ENCODE peak calls at places on chromosomes 3 and 15, in six cellular contexts. H is fibroblast of lung, C is AG09319, Q is astrocyte of the spinal cord, I is A549, D is AG10803. T is an unnamed sample.

GRCh38 chr15:69531302-69532027 is 78.8 kb downstream of the RPLP1 start:
- DNase-seq in D (no peak), H (peak; percentile 17), I (no peak), Q (no peak), C (no peak), T (no peak)

GRCh38 chr15:45332694-45333093 is 45.6 kb downstream of the GATM start:
- DNase-seq in D (no peak), H (no peak), I (no peak), Q (no peak), C (no peak), T (no peak)

GRCh38 chr15:55197719-55198118 is 978 bp upstream of the RSL24D1 start:
- DNase-seq in H (no peak), D (no peak), C (no peak), Q (no peak), I (no peak), T (no peak)

GRCh38 chr15:29765234-29765841 is 56.9 kb downstream of the TJP1 start:
- DNase-seq in C (no peak), Q (no peak), H (peak; percentile 60), I (no peak), D (no peak), T (no peak)

GRCh38 chr3:129829640-129830039 is 63.9 kb downstream of the TMCC1 start:
- DNase-seq in C (peak; percentile 77), Q (peak; percentile 90), I (peak; percentile 87), H (peak; percentile 93), D (peak; percentile 97), T (peak; percentile 90)

GRCh38 chr3:110684436-110684835 is 387.2 kb upstream of the NECTIN3 start:
- DNase-seq in H (no peak), D (no peak), Q (no peak), C (no peak), I (no peak), T (no peak)

GRCh38 chr15:26126819-26127387 is 263.8 kb upstream of the ATP10A start:
- DNase-seq in I (no peak), D (no peak), H (no peak), C (no peak), Q (no peak), T (no peak)

GRCh38 chr3:123271466-123272159 is 69.9 kb downstream of the SEC22A start:
- DNase-seq in I (no peak), H (no peak), C (no peak), Q (no peak), D (no peak), T (peak; percentile 14)

GRCh38 chr3:33440328-33440577 is at the start of gene UBP1:
- DNase-seq in C (no peak), H (no peak), I (no peak), Q (peak; percentile 100), D (no peak), T (no peak)

GRCh38 chr15:94864600-94864999 is 633.2 kb downstream of the MCTP2 start:
- DNase-seq in Q (no peak), D (no peak), C (no peak), I (no peak), H (no peak), T (no peak)

GRCh38 chr3:185195652-185196051 is 42.8 kb upstream of the C3orf70 start:
- DNase-seq in Q (no peak), H (no peak), D (no peak), I (no peak), C (no peak), T (no peak)

GRCh38 chr15:40877691-40878090 is 3.7 kb upstream of the RHOV start:
- DNase-seq in D (peak; percentile 32), Q (no peak), H (no peak), I (no peak), C (no peak), T (no peak)

GRCh38 chr15:40146037-40146436 is 14.8 kb upstream of the BUB1B start:
- DNase-seq in Q (peak; percentile 35), I (peak; percentile 23), C (no peak), D (peak; percentile 27), H (peak; percentile 61), T (peak; percentile 38)

GRCh38 chr15:73951591-73951990 is 25.3 kb downstream of the LOXL1 start:
- DNase-seq in D (no peak), Q (no peak), I (no peak), C (no peak), H (no peak), T (no peak)

GRCh38 chr3:156787015-156787414 is 39.1 kb upstream of the LEKR1 start:
- DNase-seq in H (no peak), I (no peak), C (no peak), Q (no peak), D (no peak), T (no peak)

GRCh38 chr3:72306800-72307341 is 521.9 kb upstream of the PROK2 start:
- DNase-seq in Q (peak; percentile 81), D (peak; percentile 49), I (no peak), H (peak; percentile 27), C (peak; percentile 12), T (peak; percentile 69)

GRCh38 chr3:9727041-9727595 is 4.4 kb upstream of the BRPF1 start:
- DNase-seq in I (peak; percentile 75), H (no peak), D (no peak), C (no peak), Q (no peak), T (no peak)
- TF ChIP-seq CTCF in I (peak; percentile 59), H (peak; percentile 23), D (peak; percentile 13), C (peak; percentile 2), Q (peak; percentile 18), T (peak; percentile 28)

GRCh38 chr3:164397462-164397861 is 680.8 kb downstream of the SI start:
- DNase-seq in I (no peak), H (no peak), Q (no peak), C (no peak), D (no peak), T (no peak)

GRCh38 chr3:164390046-164390445 is 688.2 kb downstream of the SI start:
- DNase-seq in C (no peak), H (no peak), D (no peak), I (no peak), Q (no peak), T (no peak)

GRCh38 chr3:164387236-164387635 is 691.1 kb downstream of the SI start:
- DNase-seq in I (no peak), D (no peak), H (no peak), Q (no peak), C (no peak), T (no peak)

DNA sequence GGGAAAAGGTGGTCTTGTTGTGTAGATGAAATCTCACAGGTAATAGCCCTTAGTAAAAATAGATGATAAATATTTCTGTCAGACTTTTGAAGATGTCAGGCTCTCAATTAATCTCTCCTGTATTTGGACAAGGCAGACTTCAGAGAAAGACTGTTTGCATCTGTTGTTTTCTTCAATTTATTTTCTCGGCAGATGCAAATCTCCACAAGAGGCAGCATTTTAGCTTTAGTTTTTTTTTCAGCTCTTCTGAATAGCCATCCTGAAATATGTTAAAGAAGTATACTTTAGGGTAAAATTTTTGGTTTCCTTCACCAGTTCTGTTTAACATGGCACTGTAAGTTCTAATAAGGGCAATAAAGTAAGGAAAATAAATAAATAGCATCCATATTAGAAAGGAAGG is 685.1 kb downstream of the SI start:
- DNase-seq in I (no peak), H (no peak), C (no peak), D (no peak), Q (no peak), T (no peak)
- TF ChIP-seq CTCF in I (no peak), H (no peak), C (no peak), D (no peak), Q (peak; percentile 3), T (no peak)

GRCh38 chr15:60590935-60591490 is 112.1 kb upstream of the ICE2 start:
- DNase-seq in Q (peak; percentile 26), D (peak; percentile 52), I (peak; percentile 47), C (no peak), H (peak; percentile 25), T (peak; percentile 29)
- TF ChIP-seq CTCF in Q (no peak), D (no peak), I (no peak), C (no peak), H (no peak), T (no peak)

DNA sequence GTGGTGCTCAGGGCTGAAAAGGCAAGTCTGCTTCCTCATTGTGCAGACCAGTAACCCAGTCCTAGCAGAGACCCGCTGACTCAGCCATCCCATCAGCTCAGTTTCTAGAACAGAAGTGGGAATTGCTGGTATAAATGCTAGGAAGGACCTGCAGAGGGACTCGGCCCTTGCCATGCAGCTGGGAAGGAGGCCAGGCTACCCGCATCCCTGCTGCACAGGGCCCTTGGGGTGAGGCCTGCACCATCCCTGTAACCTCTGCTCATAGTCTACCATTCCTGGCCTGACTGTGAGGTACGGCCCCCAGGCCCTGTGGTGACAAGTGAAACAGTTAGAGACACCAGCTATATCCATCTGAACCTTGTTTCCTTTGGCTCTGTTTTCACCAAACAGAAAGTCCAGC is 23.5 kb downstream of the RAB6B start:
- DNase-seq in H (no peak), Q (no peak), D (no peak), C (no peak), I (no peak), T (no peak)
- TF ChIP-seq CTCF in H (no peak), Q (no peak), D (no peak), C (no peak), I (no peak), T (no peak)

GRCh38 chr15:57306305-57306943 is 69.9 kb upstream of the CGNL1 start:
- DNase-seq in I (peak; percentile 77), C (no peak), H (peak; percentile 38), Q (peak; percentile 61), D (peak; percentile 64), T (peak; percentile 63)
- TF ChIP-seq CTCF in I (peak; percentile 96), C (peak; percentile 92), H (peak; percentile 62), Q (peak; percentile 91), D (peak; percentile 65), T (peak; percentile 67)

DNA sequence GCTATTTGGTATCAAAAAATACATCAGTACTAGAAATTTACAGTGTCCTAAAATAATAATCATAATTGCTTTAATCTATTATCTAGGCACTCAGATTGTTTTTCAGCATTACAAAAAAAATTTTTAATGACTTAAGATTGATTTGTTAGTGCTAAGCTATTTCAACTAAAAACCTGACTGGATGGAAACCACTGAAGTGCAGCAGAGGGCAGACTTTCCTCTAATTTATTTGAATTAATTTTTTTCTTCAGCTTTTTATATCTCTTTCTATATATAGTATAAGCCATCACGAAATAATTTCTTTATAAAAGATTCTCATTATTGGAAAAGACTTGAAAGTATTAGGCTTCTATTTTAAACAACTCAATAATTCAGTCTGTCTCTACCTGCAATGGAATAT is 131.4 kb downstream of the IQCH start:
- DNase-seq in H (no peak), D (no peak), I (no peak), C (no peak), Q (no peak), T (no peak)
- TF ChIP-seq CTCF in H (peak; percentile 37), D (peak; percentile 28), I (peak; percentile 43), C (no peak), Q (peak; percentile 25), T (peak; percentile 10)

DNA sequence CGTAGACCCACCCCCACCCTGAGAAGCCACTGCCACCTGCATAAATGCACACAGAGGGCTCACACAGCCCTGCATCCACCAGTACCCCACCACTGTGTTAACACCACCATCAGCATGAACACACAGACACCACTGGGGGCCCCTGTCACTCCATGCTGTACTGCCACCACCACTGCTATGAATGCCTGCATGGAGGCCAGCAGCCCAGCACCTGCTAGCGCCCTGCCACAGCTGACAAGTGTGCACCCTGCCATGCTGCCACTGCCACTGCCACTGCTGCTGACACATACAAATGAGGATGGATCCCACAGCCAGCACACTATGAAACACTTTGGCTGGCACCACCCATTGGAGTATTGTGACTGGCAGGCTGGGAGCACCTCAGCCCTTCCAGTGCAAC is 361.0 kb downstream of the TAFA4 start:
- DNase-seq in D (no peak), C (no peak), H (no peak), Q (no peak), I (no peak), T (no peak)
- TF ChIP-seq CTCF in D (no peak), C (no peak), H (no peak), Q (no peak), I (no peak), T (no peak)

T was measured in fibroblast of mammary gland.